ENCODE peak calls at places on chromosomes 6 and 20, in ten cellular contexts. One of them, this sample, is unnamed.

GRCh38 chr20:49325981-49326380 is 48.1 kb upstream of the ZNFX1 start:
- DNase-seq in nephron progenitor cell: no peak
- DNase-seq in stimulated activated CD8-positive, alpha-beta memory T cell treated with anti-CD3 and anti-CD28 coated beads, Interleukin-4, amount 100 ng/mL, for 24 hours: no peak
- DNase-seq in CD8-positive, alpha-beta memory T cell: no peak
- DNase-seq in EL: peak; percentile 39
- DNase-seq in transverse colon: no peak
- DNase-seq in tibial artery: no peak
- DNase-seq in fibroblast of the aortic adventitia: peak; percentile 66
- DNase-seq in NCI-H2171 treated with DMSO at 0.1 percent for 48 hours: no peak
- DNase-seq in right cardiac atrium: no peak
- DNase-seq in this sample: no peak

GRCh38 chr6:10180138-10181074 is 234.5 kb downstream of the TFAP2A start:
- DNase-seq in nephron progenitor cell: no peak
- DNase-seq in tibial artery: no peak
- DNase-seq in NCI-H2171 treated with DMSO at 0.1 percent for 48 hours: no peak
- DNase-seq in fibroblast of the aortic adventitia: no peak
- DNase-seq in transverse colon: no peak
- DNase-seq in EL: no peak
- DNase-seq in stimulated activated CD8-positive, alpha-beta memory T cell treated with anti-CD3 and anti-CD28 coated beads, Interleukin-4, amount 100 ng/mL, for 24 hours: no peak
- DNase-seq in CD8-positive, alpha-beta memory T cell: no peak
- DNase-seq in right cardiac atrium: no peak
- DNase-seq in this sample: no peak

GRCh38 chr6:112592159-112592558 is 245.0 kb downstream of the RFPL4B start:
- DNase-seq in transverse colon: no peak
- DNase-seq in nephron progenitor cell: no peak
- DNase-seq in EL: peak; percentile 46
- DNase-seq in fibroblast of the aortic adventitia: peak; percentile 42
- DNase-seq in NCI-H2171 treated with DMSO at 0.1 percent for 48 hours: no peak
- DNase-seq in CD8-positive, alpha-beta memory T cell: no peak
- DNase-seq in right cardiac atrium: no peak
- DNase-seq in tibial artery: no peak
- DNase-seq in stimulated activated CD8-positive, alpha-beta memory T cell treated with anti-CD3 and anti-CD28 coated beads, Interleukin-4, amount 100 ng/mL, for 24 hours: no peak
- DNase-seq in this sample: no peak

GRCh38 chr6:84728602-84729001 is 35.8 kb downstream of the TBX18 start:
- DNase-seq in fibroblast of the aortic adventitia: no peak
- DNase-seq in transverse colon: no peak
- DNase-seq in CD8-positive, alpha-beta memory T cell: no peak
- DNase-seq in stimulated activated CD8-positive, alpha-beta memory T cell treated with anti-CD3 and anti-CD28 coated beads, Interleukin-4, amount 100 ng/mL, for 24 hours: no peak
- DNase-seq in right cardiac atrium: no peak
- DNase-seq in NCI-H2171 treated with DMSO at 0.1 percent for 48 hours: no peak
- DNase-seq in nephron progenitor cell: no peak
- DNase-seq in tibial artery: no peak
- DNase-seq in EL: peak; percentile 35
- DNase-seq in this sample: no peak

GRCh38 chr6:108348655-108349349 is 53.9 kb downstream of the AFG1L start:
- DNase-seq in tibial artery: no peak
- DNase-seq in CD8-positive, alpha-beta memory T cell: no peak
- DNase-seq in nephron progenitor cell: no peak
- DNase-seq in right cardiac atrium: no peak
- DNase-seq in EL: no peak
- DNase-seq in NCI-H2171 treated with DMSO at 0.1 percent for 48 hours: no peak
- DNase-seq in fibroblast of the aortic adventitia: no peak
- DNase-seq in stimulated activated CD8-positive, alpha-beta memory T cell treated with anti-CD3 and anti-CD28 coated beads, Interleukin-4, amount 100 ng/mL, for 24 hours: no peak
- DNase-seq in transverse colon: no peak
- DNase-seq in this sample: no peak

GRCh38 chr6:10305740-10306423 is 109.0 kb downstream of the TFAP2A start:
- DNase-seq in stimulated activated CD8-positive, alpha-beta memory T cell treated with anti-CD3 and anti-CD28 coated beads, Interleukin-4, amount 100 ng/mL, for 24 hours: no peak
- DNase-seq in transverse colon: no peak
- DNase-seq in fibroblast of the aortic adventitia: no peak
- DNase-seq in right cardiac atrium: no peak
- DNase-seq in CD8-positive, alpha-beta memory T cell: no peak
- DNase-seq in NCI-H2171 treated with DMSO at 0.1 percent for 48 hours: no peak
- DNase-seq in EL: peak; percentile 14
- DNase-seq in tibial artery: no peak
- DNase-seq in nephron progenitor cell: no peak
- DNase-seq in this sample: no peak

GRCh38 chr6:33206864-33207568 is 1.3 kb upstream of the RING1 start:
- DNase-seq in tibial artery: no peak
- DNase-seq in right cardiac atrium: no peak
- DNase-seq in EL: peak; percentile 77
- DNase-seq in fibroblast of the aortic adventitia: no peak
- DNase-seq in transverse colon: no peak
- DNase-seq in CD8-positive, alpha-beta memory T cell: no peak
- DNase-seq in stimulated activated CD8-positive, alpha-beta memory T cell treated with anti-CD3 and anti-CD28 coated beads, Interleukin-4, amount 100 ng/mL, for 24 hours: no peak
- DNase-seq in nephron progenitor cell: peak; percentile 56
- DNase-seq in NCI-H2171 treated with DMSO at 0.1 percent for 48 hours: no peak
- DNase-seq in this sample: no peak

GRCh38 chr6:163617549-163617948 is 203.0 kb downstream of the QKI start:
- DNase-seq in tibial artery: no peak
- DNase-seq in transverse colon: no peak
- DNase-seq in EL: no peak
- DNase-seq in right cardiac atrium: no peak
- DNase-seq in nephron progenitor cell: no peak
- DNase-seq in stimulated activated CD8-positive, alpha-beta memory T cell treated with anti-CD3 and anti-CD28 coated beads, Interleukin-4, amount 100 ng/mL, for 24 hours: no peak
- DNase-seq in fibroblast of the aortic adventitia: no peak
- DNase-seq in NCI-H2171 treated with DMSO at 0.1 percent for 48 hours: no peak
- DNase-seq in CD8-positive, alpha-beta memory T cell: no peak
- DNase-seq in this sample: no peak

GRCh38 chr6:31864818-31865204 is 2.2 kb upstream of the NEU1 start:
- DNase-seq in tibial artery: no peak
- DNase-seq in CD8-positive, alpha-beta memory T cell: no peak
- DNase-seq in EL: no peak
- DNase-seq in fibroblast of the aortic adventitia: no peak
- DNase-seq in NCI-H2171 treated with DMSO at 0.1 percent for 48 hours: no peak
- DNase-seq in transverse colon: no peak
- DNase-seq in stimulated activated CD8-positive, alpha-beta memory T cell treated with anti-CD3 and anti-CD28 coated beads, Interleukin-4, amount 100 ng/mL, for 24 hours: no peak
- DNase-seq in nephron progenitor cell: no peak
- DNase-seq in right cardiac atrium: no peak
- DNase-seq in this sample: no peak

GRCh38 chr6:85449388-85449817 is 480 bp upstream of the NT5E start:
- DNase-seq in EL: peak; percentile 90
- DNase-seq in CD8-positive, alpha-beta memory T cell: peak; percentile 48
- DNase-seq in tibial artery: peak; percentile 36
- DNase-seq in transverse colon: peak; percentile 18
- DNase-seq in stimulated activated CD8-positive, alpha-beta memory T cell treated with anti-CD3 and anti-CD28 coated beads, Interleukin-4, amount 100 ng/mL, for 24 hours: peak; percentile 43
- DNase-seq in nephron progenitor cell: no peak
- DNase-seq in fibroblast of the aortic adventitia: peak; percentile 83
- DNase-seq in NCI-H2171 treated with DMSO at 0.1 percent for 48 hours: no peak
- DNase-seq in right cardiac atrium: peak; percentile 35
- DNase-seq in this sample: peak; percentile 42

GRCh38 chr6:161954077-161954476 is 680.2 kb upstream of the AGPAT4 start:
- DNase-seq in nephron progenitor cell: no peak
- DNase-seq in CD8-positive, alpha-beta memory T cell: no peak
- DNase-seq in transverse colon: no peak
- DNase-seq in fibroblast of the aortic adventitia: no peak
- DNase-seq in NCI-H2171 treated with DMSO at 0.1 percent for 48 hours: no peak
- DNase-seq in stimulated activated CD8-positive, alpha-beta memory T cell treated with anti-CD3 and anti-CD28 coated beads, Interleukin-4, amount 100 ng/mL, for 24 hours: no peak
- DNase-seq in EL: no peak
- DNase-seq in right cardiac atrium: no peak
- DNase-seq in tibial artery: no peak
- DNase-seq in this sample: no peak

GRCh38 chr20:32589256-32589655 is 4.1 kb upstream of the NOL4L start:
- DNase-seq in fibroblast of the aortic adventitia: no peak
- DNase-seq in right cardiac atrium: no peak
- DNase-seq in transverse colon: no peak
- DNase-seq in NCI-H2171 treated with DMSO at 0.1 percent for 48 hours: no peak
- DNase-seq in EL: peak; percentile 67
- DNase-seq in tibial artery: no peak
- DNase-seq in stimulated activated CD8-positive, alpha-beta memory T cell treated with anti-CD3 and anti-CD28 coated beads, Interleukin-4, amount 100 ng/mL, for 24 hours: no peak
- DNase-seq in nephron progenitor cell: no peak
- DNase-seq in CD8-positive, alpha-beta memory T cell: no peak
- DNase-seq in this sample: no peak

GRCh38 chr6:128616342-128616741 is 95.9 kb upstream of the PTPRK start:
- DNase-seq in stimulated activated CD8-positive, alpha-beta memory T cell treated with anti-CD3 and anti-CD28 coated beads, Interleukin-4, amount 100 ng/mL, for 24 hours: no peak
- DNase-seq in fibroblast of the aortic adventitia: no peak
- DNase-seq in nephron progenitor cell: no peak
- DNase-seq in EL: no peak
- DNase-seq in transverse colon: no peak
- DNase-seq in NCI-H2171 treated with DMSO at 0.1 percent for 48 hours: no peak
- DNase-seq in CD8-positive, alpha-beta memory T cell: no peak
- DNase-seq in right cardiac atrium: no peak
- DNase-seq in tibial artery: no peak
- DNase-seq in this sample: no peak

GRCh38 chr6:32845381-32845884 is 1.6 kb upstream of the PSMB8 start:
- DNase-seq in transverse colon: peak; percentile 45
- DNase-seq in nephron progenitor cell: no peak
- DNase-seq in tibial artery: no peak
- DNase-seq in NCI-H2171 treated with DMSO at 0.1 percent for 48 hours: no peak
- DNase-seq in EL: no peak
- DNase-seq in CD8-positive, alpha-beta memory T cell: peak; percentile 45
- DNase-seq in stimulated activated CD8-positive, alpha-beta memory T cell treated with anti-CD3 and anti-CD28 coated beads, Interleukin-4, amount 100 ng/mL, for 24 hours: no peak
- DNase-seq in right cardiac atrium: no peak
- DNase-seq in fibroblast of the aortic adventitia: no peak
- DNase-seq in this sample: no peak

GRCh38 chr20:11120451-11120850 is 446.7 kb upstream of the JAG1 start:
- DNase-seq in tibial artery: no peak
- DNase-seq in NCI-H2171 treated with DMSO at 0.1 percent for 48 hours: no peak
- DNase-seq in nephron progenitor cell: no peak
- DNase-seq in transverse colon: no peak
- DNase-seq in right cardiac atrium: no peak
- DNase-seq in fibroblast of the aortic adventitia: no peak
- DNase-seq in CD8-positive, alpha-beta memory T cell: no peak
- DNase-seq in EL: peak; percentile 16
- DNase-seq in stimulated activated CD8-positive, alpha-beta memory T cell treated with anti-CD3 and anti-CD28 coated beads, Interleukin-4, amount 100 ng/mL, for 24 hours: no peak
- DNase-seq in this sample: no peak

GRCh38 chr6:11536795-11537194 is 754 bp upstream of the TMEM170B start:
- DNase-seq in transverse colon: peak; percentile 10
- DNase-seq in tibial artery: no peak
- DNase-seq in fibroblast of the aortic adventitia: no peak
- DNase-seq in nephron progenitor cell: peak; percentile 7
- DNase-seq in right cardiac atrium: no peak
- DNase-seq in NCI-H2171 treated with DMSO at 0.1 percent for 48 hours: peak; percentile 49
- DNase-seq in stimulated activated CD8-positive, alpha-beta memory T cell treated with anti-CD3 and anti-CD28 coated beads, Interleukin-4, amount 100 ng/mL, for 24 hours: no peak
- DNase-seq in CD8-positive, alpha-beta memory T cell: no peak
- DNase-seq in EL: no peak
- DNase-seq in this sample: peak; percentile 23

GRCh38 chr6:82396964-82397761 is 33.5 kb downstream of the TPBG start:
- DNase-seq in nephron progenitor cell: no peak
- DNase-seq in right cardiac atrium: no peak
- DNase-seq in EL: peak; percentile 85
- DNase-seq in CD8-positive, alpha-beta memory T cell: no peak
- DNase-seq in fibroblast of the aortic adventitia: peak; percentile 98
- DNase-seq in NCI-H2171 treated with DMSO at 0.1 percent for 48 hours: no peak
- DNase-seq in transverse colon: no peak
- DNase-seq in stimulated activated CD8-positive, alpha-beta memory T cell treated with anti-CD3 and anti-CD28 coated beads, Interleukin-4, amount 100 ng/mL, for 24 hours: no peak
- DNase-seq in tibial artery: no peak
- DNase-seq in this sample: no peak

GRCh38 chr6:108165714-108166663 is at the start of gene NR2E1:
- DNase-seq in nephron progenitor cell: peak; percentile 37
- DNase-seq in EL: peak; percentile 32
- DNase-seq in transverse colon: no peak
- DNase-seq in tibial artery: no peak
- DNase-seq in CD8-positive, alpha-beta memory T cell: no peak
- DNase-seq in stimulated activated CD8-positive, alpha-beta memory T cell treated with anti-CD3 and anti-CD28 coated beads, Interleukin-4, amount 100 ng/mL, for 24 hours: no peak
- DNase-seq in NCI-H2171 treated with DMSO at 0.1 percent for 48 hours: peak; percentile 75
- DNase-seq in fibroblast of the aortic adventitia: peak; percentile 18
- DNase-seq in right cardiac atrium: no peak
- DNase-seq in this sample: no peak

GRCh38 chr6:127022297-127022696 is 96.2 kb upstream of the RSPO3 start:
- DNase-seq in fibroblast of the aortic adventitia: no peak
- DNase-seq in right cardiac atrium: peak; percentile 16
- DNase-seq in EL: peak; percentile 13
- DNase-seq in CD8-positive, alpha-beta memory T cell: no peak
- DNase-seq in stimulated activated CD8-positive, alpha-beta memory T cell treated with anti-CD3 and anti-CD28 coated beads, Interleukin-4, amount 100 ng/mL, for 24 hours: no peak
- DNase-seq in NCI-H2171 treated with DMSO at 0.1 percent for 48 hours: peak; percentile 11
- DNase-seq in tibial artery: no peak
- DNase-seq in transverse colon: peak; percentile 39
- DNase-seq in nephron progenitor cell: no peak
- DNase-seq in this sample: peak; percentile 67

GRCh38 chr6:97053643-97054411 is 129.3 kb downstream of the KLHL32 start:
- DNase-seq in EL: no peak
- DNase-seq in nephron progenitor cell: no peak
- DNase-seq in NCI-H2171 treated with DMSO at 0.1 percent for 48 hours: peak; percentile 46
- DNase-seq in tibial artery: no peak
- DNase-seq in right cardiac atrium: no peak
- DNase-seq in fibroblast of the aortic adventitia: peak; percentile 63
- DNase-seq in stimulated activated CD8-positive, alpha-beta memory T cell treated with anti-CD3 and anti-CD28 coated beads, Interleukin-4, amount 100 ng/mL, for 24 hours: no peak
- DNase-seq in CD8-positive, alpha-beta memory T cell: no peak
- DNase-seq in transverse colon: no peak
- DNase-seq in this sample: no peak

GRCh38 chr6:130043344-130043743 is 25.0 kb downstream of the L3MBTL3 start:
- DNase-seq in EL: no peak
- DNase-seq in right cardiac atrium: no peak
- DNase-seq in NCI-H2171 treated with DMSO at 0.1 percent for 48 hours: no peak
- DNase-seq in nephron progenitor cell: no peak
- DNase-seq in CD8-positive, alpha-beta memory T cell: no peak
- DNase-seq in fibroblast of the aortic adventitia: no peak
- DNase-seq in transverse colon: no peak
- DNase-seq in tibial artery: no peak
- DNase-seq in stimulated activated CD8-positive, alpha-beta memory T cell treated with anti-CD3 and anti-CD28 coated beads, Interleukin-4, amount 100 ng/mL, for 24 hours: no peak
- DNase-seq in this sample: no peak

GRCh38 chr6:21426841-21427490 is 166.6 kb upstream of the SOX4 start:
- DNase-seq in CD8-positive, alpha-beta memory T cell: no peak
- DNase-seq in right cardiac atrium: no peak
- DNase-seq in fibroblast of the aortic adventitia: peak; percentile 16
- DNase-seq in stimulated activated CD8-positive, alpha-beta memory T cell treated with anti-CD3 and anti-CD28 coated beads, Interleukin-4, amount 100 ng/mL, for 24 hours: no peak
- DNase-seq in transverse colon: no peak
- DNase-seq in tibial artery: no peak
- DNase-seq in nephron progenitor cell: no peak
- DNase-seq in NCI-H2171 treated with DMSO at 0.1 percent for 48 hours: no peak
- DNase-seq in EL: peak; percentile 17
- DNase-seq in this sample: no peak

GRCh38 chr20:50517817-50518154 is 7.6 kb downstream of the PTPN1 start:
- DNase-seq in NCI-H2171 treated with DMSO at 0.1 percent for 48 hours: no peak
- DNase-seq in CD8-positive, alpha-beta memory T cell: no peak
- DNase-seq in nephron progenitor cell: no peak
- DNase-seq in tibial artery: no peak
- DNase-seq in EL: no peak
- DNase-seq in fibroblast of the aortic adventitia: no peak
- DNase-seq in transverse colon: no peak
- DNase-seq in right cardiac atrium: no peak
- DNase-seq in stimulated activated CD8-positive, alpha-beta memory T cell treated with anti-CD3 and anti-CD28 coated beads, Interleukin-4, amount 100 ng/mL, for 24 hours: no peak
- DNase-seq in this sample: no peak

GRCh38 chr6:43817192-43817591 is 47.2 kb downstream of the VEGFA start:
- DNase-seq in fibroblast of the aortic adventitia: peak; percentile 24
- DNase-seq in CD8-positive, alpha-beta memory T cell: no peak
- DNase-seq in stimulated activated CD8-positive, alpha-beta memory T cell treated with anti-CD3 and anti-CD28 coated beads, Interleukin-4, amount 100 ng/mL, for 24 hours: peak; percentile 17
- DNase-seq in tibial artery: no peak
- DNase-seq in transverse colon: peak; percentile 55
- DNase-seq in EL: peak; percentile 50
- DNase-seq in right cardiac atrium: peak; percentile 42
- DNase-seq in NCI-H2171 treated with DMSO at 0.1 percent for 48 hours: no peak
- DNase-seq in nephron progenitor cell: no peak
- DNase-seq in this sample: peak; percentile 51

GRCh38 chr6:2351807-2352431 is 106.5 kb upstream of the GMDS start:
- DNase-seq in transverse colon: no peak
- DNase-seq in NCI-H2171 treated with DMSO at 0.1 percent for 48 hours: no peak
- DNase-seq in tibial artery: no peak
- DNase-seq in EL: peak; percentile 68
- DNase-seq in right cardiac atrium: peak; percentile 30
- DNase-seq in CD8-positive, alpha-beta memory T cell: no peak
- DNase-seq in stimulated activated CD8-positive, alpha-beta memory T cell treated with anti-CD3 and anti-CD28 coated beads, Interleukin-4, amount 100 ng/mL, for 24 hours: no peak
- DNase-seq in fibroblast of the aortic adventitia: peak; percentile 71
- DNase-seq in nephron progenitor cell: no peak
- DNase-seq in this sample: no peak

GRCh38 chr6:10800810-10801209 is 37.5 kb downstream of the MAK start:
- DNase-seq in EL: peak; percentile 52
- DNase-seq in tibial artery: no peak
- DNase-seq in right cardiac atrium: no peak
- DNase-seq in CD8-positive, alpha-beta memory T cell: no peak
- DNase-seq in stimulated activated CD8-positive, alpha-beta memory T cell treated with anti-CD3 and anti-CD28 coated beads, Interleukin-4, amount 100 ng/mL, for 24 hours: no peak
- DNase-seq in transverse colon: no peak
- DNase-seq in nephron progenitor cell: no peak
- DNase-seq in fibroblast of the aortic adventitia: peak; percentile 4
- DNase-seq in NCI-H2171 treated with DMSO at 0.1 percent for 48 hours: no peak
- DNase-seq in this sample: no peak

GRCh38 chr20:63309261-63310071 is 16.5 kb downstream of the COL20A1 start:
- DNase-seq in fibroblast of the aortic adventitia: peak; percentile 35
- DNase-seq in right cardiac atrium: peak; percentile 56
- DNase-seq in NCI-H2171 treated with DMSO at 0.1 percent for 48 hours: peak; percentile 29
- DNase-seq in stimulated activated CD8-positive, alpha-beta memory T cell treated with anti-CD3 and anti-CD28 coated beads, Interleukin-4, amount 100 ng/mL, for 24 hours: peak; percentile 19
- DNase-seq in tibial artery: no peak
- DNase-seq in CD8-positive, alpha-beta memory T cell: peak; percentile 13
- DNase-seq in nephron progenitor cell: peak; percentile 77
- DNase-seq in EL: peak; percentile 39
- DNase-seq in transverse colon: peak; percentile 20
- DNase-seq in this sample: no peak

GRCh38 chr6:126071000-126071647 is 84.8 kb downstream of the TRMT11 start:
- DNase-seq in fibroblast of the aortic adventitia: no peak
- DNase-seq in stimulated activated CD8-positive, alpha-beta memory T cell treated with anti-CD3 and anti-CD28 coated beads, Interleukin-4, amount 100 ng/mL, for 24 hours: no peak
- DNase-seq in NCI-H2171 treated with DMSO at 0.1 percent for 48 hours: no peak
- DNase-seq in tibial artery: no peak
- DNase-seq in CD8-positive, alpha-beta memory T cell: no peak
- DNase-seq in transverse colon: no peak
- DNase-seq in EL: no peak
- DNase-seq in right cardiac atrium: no peak
- DNase-seq in nephron progenitor cell: no peak
- DNase-seq in this sample: no peak